ENCODE peak calls at places on chromosomes 4 and X, in four cellular contexts. T, V, C and A are unnamed samples.

GRCh38 chrX:14927391-14927790 is 54.2 kb downstream of the MOSPD2 start:
- DNase-seq in T (no peak), V (no peak), C (no peak), A (no peak)

GRCh38 chr4:80079255-80079923 is 6.4 kb upstream of the ANTXR2 start:
- DNase-seq in T (no peak), V (no peak), C (no peak), A (no peak)

GRCh38 chrX:95076449-95076848 is 1402.4 kb downstream of the FAM133A start:
- DNase-seq in T (no peak), V (no peak), C (no peak), A (no peak)

GRCh38 chr4:108001540-108001939 is 11.9 kb downstream of the HADH start:
- DNase-seq in T (no peak), V (no peak), C (no peak), A (no peak)

GRCh38 chr4:56434599-56435000 is 815 bp downstream of the PPAT start:
- DNase-seq in T (no peak), V (no peak), C (no peak), A (no peak)

GRCh38 chrX:85004255-85004654 is 578 bp downstream of the APOOL start:
- DNase-seq in T (no peak), V (no peak), C (no peak), A (no peak)

GRCh38 chrX:44997888-44998287 is 124.9 kb downstream of the KDM6A start:
- DNase-seq in T (no peak), V (no peak), C (no peak), A (no peak)

GRCh38 chr4:3371581-3372001 is 70.2 kb upstream of the HGFAC start:
- DNase-seq in T (no peak), V (no peak), C (no peak), A (no peak)

GRCh38 chr4:99151931-99152448 is 7.9 kb upstream of the ADH4 start:
- DNase-seq in T (no peak), V (no peak), C (no peak), A (no peak)

GRCh38 chr4:151197258-151197657 is 79.7 kb upstream of the PRSS48 start:
- DNase-seq in T (no peak), V (no peak), C (no peak), A (no peak)

GRCh38 chr4:73448448-73449203 is 12.6 kb downstream of the AFP start:
- DNase-seq in T (no peak), V (no peak), C (no peak), A (no peak)

GRCh38 chr4:189294570-189294969 is 646.1 kb upstream of the FRG1 start:
- DNase-seq in T (no peak), V (no peak), C (no peak), A (no peak)

GRCh38 chrX:54067741-54068140 is 23.5 kb upstream of the PHF8 start:
- DNase-seq in T (no peak), V (no peak), C (no peak), A (no peak)

GRCh38 chrX:134431894-134432293 is 28.1 kb upstream of the HPRT1 start:
- DNase-seq in T (no peak), V (no peak), C (no peak), A (no peak)

GRCh38 chrX:39975094-39975865 is 122.5 kb downstream of the BCOR start:
- DNase-seq in T (no peak), V (no peak), C (no peak), A (no peak)

GRCh38 chrX:25034889-25035288 is 19.1 kb upstream of the ARX start:
- DNase-seq in T (no peak), V (no peak), C (no peak), A (no peak)

GRCh38 chr4:74969507-74970474 is 36.9 kb downstream of the PARM1 start:
- DNase-seq in T (no peak), V (no peak), C (no peak), A (no peak)

GRCh38 chrX:122945328-122945727 is 238.8 kb upstream of the GRIA3 start:
- DNase-seq in T (no peak), V (no peak), C (no peak), A (no peak)

GRCh38 chr4:100823066-100823992 is 305.5 kb upstream of the EMCN start:
- DNase-seq in T (no peak), V (no peak), C (no peak), A (no peak)

GRCh38 chrX:19545651-19546050 is 30.3 kb upstream of the MAP3K15 start:
- DNase-seq in T (no peak), V (no peak), C (no peak), A (no peak)

GRCh38 chr4:148164529-148164928 is 277.7 kb downstream of the NR3C2 start:
- DNase-seq in T (no peak), V (no peak), C (no peak), A (no peak)

GRCh38 chr4:175424111-175424510 is 388.0 kb downstream of the GPM6A start:
- DNase-seq in T (no peak), V (no peak), C (no peak), A (no peak)

GRCh38 chrX:121000589-121000988 is 15.0 kb upstream of the CT47A1 start:
- DNase-seq in T (no peak), V (no peak), C (no peak), A (peak)

GRCh38 chrX:12894074-12894691 is 12.2 kb upstream of the TLR8 start:
- DNase-seq in T (peak), V (no peak), C (peak), A (no peak)

GRCh38 chr4:107913283-107913899 is 18.0 kb upstream of the CYP2U1 start:
- DNase-seq in T (no peak), V (no peak), C (peak), A (peak)